ENCODE peak calls at places on chromosomes 5 and 9, in eight cellular contexts. R is adrenal gland, M is cardiac muscle cell, I is right lobe of liver, E is heart left ventricle, T is testis, S is IMR-90, X is kidney. H is an unnamed sample. For H3K36me3, the result is how much of the 10 kb centered on the place peaks cover.

GRCh38 chr9:69036319-69036718 is 767 bp downstream of the FXN start:
- DNase-seq in E (no peak), R (peak), S (peak), T (peak), M (peak), I (no peak), X (no peak), H (peak)

GRCh38 chr9:100088202-100088601 is 10.6 kb downstream of the ERP44 start:
- DNase-seq in I (no peak), E (no peak), M (no peak), X (no peak), S (no peak), R (no peak), T (no peak), H (no peak)

GRCh38 chr5:139492700-139493192 is 10.2 kb upstream of the STING1 start:
- DNase-seq in M (peak), E (no peak), R (no peak), S (peak), X (no peak), T (no peak), I (no peak), H (no peak)

GRCh38 chr9:128192601-128193371 is 1.4 kb upstream of the CIZ1 start:
- DNase-seq in I (peak), M (peak), X (peak), T (peak), R (peak), S (peak), E (peak), H (no peak)

GRCh38 chr5:151234476-151235238 is 10.8 kb upstream of the CCDC69 start:
- DNase-seq in E (peak), R (peak), S (peak), X (peak), M (peak), I (peak), T (peak), H (peak)

GRCh38 chr5:53110156-53110555 is 599 bp upstream of the MOCS2 start:
- DNase-seq in X (no peak), M (no peak), T (no peak), S (no peak), R (no peak), E (no peak), I (no peak), H (no peak)

GRCh38 chr5:136538534-136538933 is 173.2 kb upstream of the TRPC7 start:
- DNase-seq in M (no peak), S (no peak), I (no peak), T (no peak), E (no peak), X (no peak), R (no peak), H (no peak)

GRCh38 chr9:128115187-128116103 is 12.1 kb downstream of the PTGES2 start:
- DNase-seq in I (peak), E (no peak), M (no peak), X (peak), R (no peak), T (no peak), S (no peak), H (peak)

GRCh38 chr5:96209829-96210228 is 223.2 kb downstream of the PCSK1 start:
- DNase-seq in X (no peak), M (peak), T (no peak), E (no peak), R (no peak), S (peak), I (no peak), H (no peak)

GRCh38 chr5:181059297-181060230 is 19.5 kb downstream of the BTNL9 start:
- DNase-seq in E (no peak), M (no peak), R (no peak), S (no peak), X (no peak), I (no peak), T (no peak), H (peak)

GRCh38 chr5:172412724-172413260 is 41.5 kb downstream of the SH3PXD2B start:
- DNase-seq in T (peak), I (peak), E (peak), X (peak), S (peak), R (peak), M (peak), H (peak)

GRCh38 chr5:74166064-74166463 is 474.5 kb downstream of the ENC1 start:
- DNase-seq in T (no peak), M (peak), S (peak), X (no peak), R (no peak), E (no peak), I (no peak), H (no peak)

GRCh38 chr5:159553792-159554191 is 223.5 kb upstream of the IL12B start:
- DNase-seq in M (no peak), R (no peak), T (no peak), I (no peak), S (no peak), E (no peak), X (no peak), H (no peak)

GRCh38 chr5:5666076-5666365 is 243.5 kb downstream of the ICE1 start:
- DNase-seq in X (no peak), R (no peak), E (no peak), I (no peak), S (no peak), M (no peak), T (no peak), H (no peak)

GRCh38 chr5:172891716-172892421 is 57.8 kb downstream of the ERGIC1 start:
- DNase-seq in S (no peak), R (peak), E (peak), M (peak), I (peak), T (no peak), X (peak), H (no peak)

GRCh38 chr9:111502506-111502905 is 18.3 kb upstream of the ECPAS start:
- DNase-seq in I (no peak), T (no peak), X (no peak), R (peak), E (no peak), M (no peak), S (no peak), H (no peak)

GRCh38 chr9:27386759-27387158 is 89.8 kb upstream of the EQTN start:
- DNase-seq in E (no peak), T (no peak), I (no peak), M (no peak), S (no peak), R (no peak), X (no peak), H (peak)

GRCh38 chr5:33305530-33305929 is 135.2 kb upstream of the TARS1 start:
- DNase-seq in X (no peak), E (no peak), S (no peak), R (no peak), T (no peak), M (no peak), I (no peak), H (no peak)

GRCh38 chr5:33303696-33304095 is 137.1 kb upstream of the TARS1 start:
- DNase-seq in E (no peak), S (no peak), M (no peak), I (no peak), X (no peak), R (no peak), T (no peak), H (no peak)

GRCh38 chr5:33297760-33298216 is 143.0 kb upstream of the TARS1 start:
- DNase-seq in M (no peak), I (no peak), S (no peak), X (peak), R (no peak), E (no peak), T (peak), H (no peak)

GRCh38 chr5:33300209-33300742 is 140.5 kb upstream of the TARS1 start:
- DNase-seq in R (no peak), I (no peak), M (no peak), X (no peak), T (no peak), E (no peak), S (no peak), H (no peak)

DNA sequence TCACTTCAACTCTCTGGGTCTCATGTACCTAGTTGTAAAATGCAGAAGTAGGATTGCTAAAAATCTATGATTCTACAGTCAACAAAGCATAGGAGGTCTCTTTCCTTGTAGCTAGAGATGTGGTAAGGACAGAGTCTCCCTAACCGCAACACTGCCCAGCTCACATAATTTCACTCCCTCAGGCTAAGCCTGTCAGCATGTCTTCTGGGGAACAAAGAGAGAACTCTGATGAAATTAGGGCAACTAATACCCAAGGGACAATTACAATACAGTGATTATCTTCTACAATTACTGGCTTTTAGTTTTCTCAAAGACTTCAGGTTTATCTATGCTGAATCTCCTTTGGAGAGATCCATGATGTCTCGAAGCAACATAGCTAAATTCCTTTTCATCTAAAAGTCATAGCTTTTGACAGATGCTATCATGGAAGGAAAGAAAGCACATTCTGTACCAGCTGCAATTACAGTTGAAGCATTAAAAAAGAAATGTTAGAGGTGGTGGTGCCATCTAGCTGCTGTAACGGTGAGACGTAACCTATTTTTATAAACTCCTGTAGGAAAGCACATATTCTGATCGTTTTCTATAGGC is 141.1 kb upstream of the TARS1 start:
- DNase-seq in R (no peak), S (peak), T (peak), X (no peak), M (peak), E (no peak), I (no peak), H (peak)
- TF ChIP-seq CTCF in R (peak), S (peak), T (peak), X (peak), M (peak), E (peak), I (peak), H (peak)

GRCh38 chr5:141742866-141743651 is 61.0 kb upstream of the ARAP3 start:
- DNase-seq in S (peak), T (peak), I (no peak), E (no peak), R (peak), M (peak), X (no peak), H (peak)

GRCh38 chr5:141743652-141744333 is 61.8 kb upstream of the ARAP3 start:
- DNase-seq in M (no peak), R (no peak), X (no peak), E (no peak), S (no peak), T (no peak), I (no peak), H (no peak)

GRCh38 chr5:141747152-141747640 is 65.2 kb upstream of the ARAP3 start:
- DNase-seq in M (peak), S (peak), I (peak), X (peak), R (peak), T (peak), E (peak), H (peak)

GRCh38 chr5:141746395-141746794 is 64.4 kb upstream of the ARAP3 start:
- DNase-seq in E (no peak), T (no peak), R (no peak), S (no peak), I (no peak), X (no peak), M (no peak), H (no peak)

DNA sequence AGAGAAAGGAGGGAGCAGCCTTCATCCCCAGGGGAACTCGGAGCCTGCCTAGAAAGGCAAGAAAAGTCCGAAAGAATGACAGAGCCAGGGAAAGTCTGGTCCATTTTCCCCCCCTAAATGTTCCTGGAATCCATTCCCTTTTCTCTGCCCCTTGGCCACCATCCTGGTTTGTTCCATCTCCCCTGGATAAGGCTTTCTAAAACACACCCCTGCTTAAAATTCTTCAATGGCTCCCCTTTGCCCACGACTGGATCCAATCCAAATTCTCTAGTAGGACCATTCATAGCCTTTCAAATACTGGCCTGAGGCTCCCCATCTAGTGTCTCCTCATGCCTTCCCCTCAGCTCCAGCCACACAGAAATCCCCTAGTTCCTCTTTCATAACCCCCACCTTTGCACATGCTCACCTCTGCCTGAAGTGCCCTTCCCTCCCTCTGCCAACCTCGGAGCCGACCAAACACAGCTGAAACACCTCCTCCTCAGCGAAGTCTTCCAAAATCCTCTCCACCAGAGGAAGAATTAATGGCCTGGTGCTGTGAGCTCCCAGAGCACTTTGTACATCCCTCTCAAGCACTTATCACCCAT is 65.7 kb upstream of the ARAP3 start:
- DNase-seq in S (no peak), X (no peak), T (no peak), E (no peak), M (no peak), I (no peak), R (no peak), H (no peak)
- H3K27ac ChIP-seq in S (no peak), X (no peak), T (no peak), E (no peak), M (no peak), I (no peak), R (no peak), H (no peak)

GRCh38 chr9:130479587-130479986 is 34.8 kb downstream of the ASS1 start:
- DNase-seq in T (no peak), M (no peak), R (no peak), X (no peak), I (no peak), E (no peak), S (no peak), H (no peak)
- H3K36me3 ChIP-seq in T (under half), M (under half), R (under half), X (under half), I (under half), E (under half), S (under half), H (under half)

GRCh38 chr9:73911814-73912213 is 585.3 kb upstream of the RORB start:
- DNase-seq in M (no peak), X (no peak), E (no peak), R (no peak), T (no peak), I (no peak), S (no peak), H (no peak)

GRCh38 chr9:73919712-73920111 is 577.4 kb upstream of the RORB start:
- DNase-seq in X (no peak), I (no peak), M (no peak), E (no peak), T (no peak), S (no peak), R (no peak), H (no peak)

GRCh38 chr9:73916016-73916673 is 581.0 kb upstream of the RORB start:
- DNase-seq in R (no peak), T (no peak), X (no peak), I (no peak), M (peak), S (no peak), E (no peak), H (peak)
- TF ChIP-seq CTCF in R (no peak), T (no peak), X (no peak), I (peak), M (peak), S (no peak), E (no peak), H (peak)

DNA sequence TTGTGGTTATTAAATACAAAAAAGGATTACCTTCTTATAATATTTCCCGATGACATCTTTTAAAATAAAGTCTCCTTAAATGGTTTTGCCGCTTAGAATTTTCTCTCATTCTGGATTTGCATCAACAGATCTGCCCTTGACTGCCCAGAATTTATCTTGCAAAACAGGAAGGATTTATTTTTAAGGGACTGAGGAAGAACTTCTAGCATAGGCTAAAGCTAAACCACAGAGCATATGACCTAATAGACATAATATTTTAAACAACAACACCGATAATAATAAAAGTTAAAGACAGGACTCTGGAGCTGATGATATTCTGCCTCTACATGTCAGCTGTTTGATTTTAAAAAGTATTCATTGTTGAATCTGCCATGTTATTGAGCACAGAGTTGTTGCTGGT is 145.3 kb upstream of the ADCY2 start:
- DNase-seq in X (no peak), S (no peak), E (no peak), I (no peak), R (no peak), T (no peak), M (no peak), H (no peak)
- H3K27ac ChIP-seq in X (no peak), S (no peak), E (no peak), I (no peak), R (peak), T (no peak), M (no peak), H (no peak)

H was measured in hepatocyte.